ENCODE peak calls at places on chromosomes 5 and 9, in five cellular contexts. C is AG04449, X is kidney epithelial cell, M is lower leg skin, E is psoas muscle. J is an unnamed sample.

GRCh38 chr5:4533457-4534105 is 606.5 kb upstream of the ADAMTS16 start:
- DNase-seq in X (no peak), C (no peak), E (no peak), M (no peak), J (no peak)

GRCh38 chr9:36874921-36875320 is 159.1 kb downstream of the PAX5 start:
- DNase-seq in X (no peak), C (no peak), E (peak), M (no peak), J (no peak)

GRCh38 chr5:178277866-178278265 is 45.3 kb upstream of the PHYKPL start:
- DNase-seq in M (no peak), E (peak), C (no peak), X (no peak), J (no peak)

GRCh38 chr5:152374711-152375275 is 30.3 kb downstream of the NMUR2 start:
- DNase-seq in E (no peak), C (no peak), M (no peak), X (no peak), J (no peak)

GRCh38 chr9:124697326-124698200 is 73.5 kb downstream of the NR6A1 start:
- DNase-seq in E (no peak), C (peak), M (no peak), X (no peak), J (peak)

GRCh38 chr9:91056917-91057316 is 255.3 kb downstream of the SYK start:
- DNase-seq in X (no peak), C (no peak), M (no peak), E (no peak), J (peak)

GRCh38 chr9:72635197-72635596 is 113.8 kb downstream of the TMC1 start:
- DNase-seq in C (no peak), M (no peak), E (no peak), X (no peak), J (no peak)

GRCh38 chr9:129868033-129868395 is 32.8 kb downstream of the USP20 start:
- DNase-seq in C (no peak), E (peak), X (no peak), M (no peak), J (no peak)

GRCh38 chr9:135344523-135344901 is 135.1 kb upstream of the PPP1R26 start:
- DNase-seq in E (no peak), C (no peak), X (no peak), M (no peak), J (no peak)

GRCh38 chr9:113583511-113584470 is 120.3 kb downstream of the RGS3 start:
- DNase-seq in C (no peak), X (no peak), M (no peak), E (peak), J (no peak)

GRCh38 chr9:27429436-27429835 is 94.7 kb upstream of the IFNK start:
- DNase-seq in M (no peak), X (no peak), C (no peak), E (no peak), J (no peak)

GRCh38 chr5:132262882-132263547 is 5.5 kb downstream of the PDLIM4 start:
- DNase-seq in X (no peak), M (no peak), C (no peak), E (no peak), J (peak)

GRCh38 chr9:3459076-3459475 is 66.7 kb downstream of the RFX3 start:
- DNase-seq in X (no peak), C (no peak), E (no peak), M (no peak), J (no peak)

GRCh38 chr9:75229605-75230332 is 141.5 kb downstream of the OSTF1 start:
- DNase-seq in E (no peak), C (no peak), X (peak), M (peak), J (no peak)

GRCh38 chr9:99411068-99411467 is 189.0 kb downstream of the SEC61B start:
- DNase-seq in M (no peak), X (no peak), E (no peak), C (no peak), J (peak)

GRCh38 chr9:125990793-125991220 is 243.6 kb downstream of the PBX3 start:
- DNase-seq in M (no peak), C (no peak), E (peak), X (no peak), J (no peak)

GRCh38 chr5:96638566-96638965 is 23.6 kb upstream of the CAST start:
- DNase-seq in X (no peak), M (no peak), C (no peak), E (no peak), J (no peak)

GRCh38 chr9:121478816-121479676 is 20.6 kb downstream of the GGTA1 start:
- DNase-seq in C (no peak), M (no peak), X (no peak), E (no peak), J (peak)

GRCh38 chr9:81083062-81083461 is 606.3 kb downstream of the TLE1 start:
- DNase-seq in M (no peak), X (no peak), C (no peak), E (no peak), J (peak)
- TF ChIP-seq CTCF in M (no peak), X (peak), C (peak), E (no peak), J (peak)

DNA sequence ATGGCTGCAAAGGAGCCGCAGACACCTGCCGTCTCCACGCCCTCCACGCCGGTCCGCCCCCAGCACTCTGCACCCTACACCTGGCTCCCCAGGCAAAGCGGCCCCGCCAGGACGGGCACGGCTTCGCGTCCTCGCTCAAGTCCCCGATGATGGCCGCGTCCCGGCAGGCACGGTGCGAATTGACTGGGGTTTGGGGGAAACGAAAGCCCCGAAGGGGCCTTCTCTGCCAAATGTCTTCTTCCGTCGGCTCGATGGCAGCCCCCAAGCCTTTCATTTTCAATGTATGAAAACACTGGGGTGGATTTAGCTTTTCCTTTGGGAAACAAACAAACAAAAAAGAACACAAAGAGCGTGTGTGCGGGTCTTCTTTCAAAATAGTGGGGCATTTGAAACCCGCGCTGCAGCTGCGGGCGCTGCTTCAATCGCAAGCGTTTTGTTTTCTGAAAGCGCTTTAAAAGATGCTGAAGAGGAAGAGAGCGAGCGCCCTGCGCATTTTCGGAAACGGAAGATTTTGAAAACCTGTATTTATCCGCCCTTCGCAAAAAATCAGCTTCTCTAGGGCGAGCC is 160.0 kb downstream of the RMI1 start:
- DNase-seq in C (no peak), M (no peak), X (no peak), E (peak), J (peak)
- H3K4me3 ChIP-seq in C (peak), M (peak), X (peak), E (peak), J (peak)

GRCh38 chr5:114362977-114363721 is 1.3 kb downstream of the KCNN2 start:
- DNase-seq in C (no peak), X (no peak), M (no peak), E (peak), J (peak)
- TF ChIP-seq CTCF in C (no peak), X (no peak), M (no peak), E (no peak), J (no peak)

DNA sequence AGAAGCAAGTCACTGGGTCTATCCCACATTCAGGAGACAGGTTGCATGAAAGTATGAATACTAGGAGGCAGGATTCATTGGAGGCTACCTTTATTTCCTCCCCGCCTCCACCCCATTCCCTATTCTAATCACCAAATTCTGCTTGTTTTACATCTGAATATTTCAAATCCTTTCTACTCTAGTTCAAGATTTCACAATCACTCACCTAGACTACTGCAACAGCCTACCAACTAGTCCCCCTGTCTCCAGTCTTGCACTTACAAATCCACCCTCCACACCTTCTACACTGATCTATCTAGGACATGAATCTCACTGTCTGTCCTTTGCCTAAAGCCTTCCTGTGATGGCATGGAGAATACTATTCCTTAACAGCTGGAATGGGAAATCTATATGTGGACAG is 6.4 kb upstream of the KIF27 start:
- DNase-seq in M (no peak), X (no peak), E (no peak), C (no peak), J (no peak)
- H3K4me3 ChIP-seq in M (no peak), X (no peak), E (no peak), C (no peak), J (no peak)